ENCODE peak calls at places on chromosome 4, in four cellular contexts. One of them, this sample, is unnamed.

GRCh38 chr4:73452953-73453700 is 17.1 kb downstream of the AFP start:
- DNase-seq in hippocampal formation: no peak
- DNase-seq in ovary: no peak
- DNase-seq in M059J: no peak
- DNase-seq in this sample: no peak

GRCh38 chr4:23930750-23931488 is 41.1 kb upstream of the PPARGC1A start:
- DNase-seq in hippocampal formation: no peak
- DNase-seq in ovary: no peak
- DNase-seq in M059J: peak; percentile 81
- DNase-seq in this sample: peak; percentile 50

GRCh38 chr4:123744664-123745290 is 348.2 kb downstream of the SPRY1 start:
- DNase-seq in hippocampal formation: no peak
- DNase-seq in ovary: peak; percentile 44
- DNase-seq in M059J: no peak
- DNase-seq in this sample: peak; percentile 39

GRCh38 chr4:182091128-182091527 is 152.1 kb upstream of the TENM3 start:
- DNase-seq in hippocampal formation: no peak
- DNase-seq in ovary: no peak
- DNase-seq in M059J: no peak
- DNase-seq in this sample: no peak

GRCh38 chr4:92121099-92121498 is 182.7 kb upstream of the GRID2 start:
- DNase-seq in hippocampal formation: no peak
- DNase-seq in ovary: no peak
- DNase-seq in M059J: peak; percentile 9
- DNase-seq in this sample: no peak

GRCh38 chr4:630661-631060 is 5.3 kb downstream of the PDE6B start:
- DNase-seq in hippocampal formation: no peak
- DNase-seq in ovary: no peak
- DNase-seq in M059J: no peak
- DNase-seq in this sample: no peak

GRCh38 chr4:52198356-52198755 is 147.3 kb downstream of the SPATA18 start:
- DNase-seq in hippocampal formation: no peak
- DNase-seq in ovary: no peak
- DNase-seq in M059J: no peak
- DNase-seq in this sample: no peak

GRCh38 chr4:154578919-154579318 is 11.6 kb downstream of the FGA start:
- DNase-seq in hippocampal formation: no peak
- DNase-seq in ovary: no peak
- DNase-seq in M059J: no peak
- DNase-seq in this sample: no peak

GRCh38 chr4:128384091-128384520 is 96.5 kb upstream of the PGRMC2 start:
- DNase-seq in hippocampal formation: no peak
- DNase-seq in ovary: no peak
- DNase-seq in M059J: peak; percentile 72
- DNase-seq in this sample: no peak

This sample was measured in lung.